ENCODE peak calls at places on chromosomes 3 and 15, in ten cellular contexts. B, Z, T, Y, F, K, G, V, L and H are unnamed samples.
A peak's percentile ranks its signal among the peaks of the same experiment; 100 is the strongest.

GRCh38 chr3:1578105-1578833 is 485.4 kb downstream of the CNTN6 start:
- DNase-seq in B (no peak), Z (no peak), T (no peak), Y (no peak), F (no peak), K (no peak), G (no peak), V (no peak), L (no peak), H (no peak)

GRCh38 chr3:150972379-150972985 is at the start of gene CLRN1:
- DNase-seq in B (no peak), Z (peak; percentile 10), T (no peak), Y (no peak), F (no peak), K (no peak), G (no peak), V (no peak), L (no peak), H (no peak)

GRCh38 chr3:145767909-145768308 is 393.1 kb downstream of the PLOD2 start:
- DNase-seq in B (no peak), Z (no peak), T (no peak), Y (no peak), F (no peak), K (no peak), G (no peak), V (no peak), L (peak; percentile 18), H (no peak)

GRCh38 chr15:29045717-29046116 is 159.9 kb downstream of the APBA2 start:
- DNase-seq in B (no peak), Z (no peak), T (no peak), Y (peak; percentile 66), F (no peak), K (no peak), G (no peak), V (no peak), L (peak; percentile 41), H (no peak)

GRCh38 chr3:195001261-195001660 is 269.7 kb downstream of the XXYLT1 start:
- DNase-seq in B (no peak), Z (no peak), T (no peak), Y (no peak), F (no peak), K (no peak), G (peak; percentile 14), V (peak; percentile 13), L (no peak), H (no peak)

GRCh38 chr15:78308422-78309021 is 9.1 kb upstream of the SKIC8 start:
- DNase-seq in B (peak; percentile 79), Z (peak; percentile 81), T (peak; percentile 47), Y (peak; percentile 62), F (no peak), K (no peak), G (peak; percentile 82), V (peak; percentile 81), L (peak; percentile 41), H (no peak)

GRCh38 chr15:53122818-53123217 is 332.7 kb upstream of the ONECUT1 start:
- DNase-seq in B (no peak), Z (no peak), T (no peak), Y (no peak), F (no peak), K (peak; percentile 50), G (no peak), V (no peak), L (no peak), H (no peak)

GRCh38 chr3:112647122-112647521 is 6.2 kb upstream of the CCDC80 start:
- DNase-seq in B (no peak), Z (no peak), T (no peak), Y (peak; percentile 89), F (no peak), K (no peak), G (no peak), V (no peak), L (peak; percentile 82), H (peak; percentile 78)

DNA sequence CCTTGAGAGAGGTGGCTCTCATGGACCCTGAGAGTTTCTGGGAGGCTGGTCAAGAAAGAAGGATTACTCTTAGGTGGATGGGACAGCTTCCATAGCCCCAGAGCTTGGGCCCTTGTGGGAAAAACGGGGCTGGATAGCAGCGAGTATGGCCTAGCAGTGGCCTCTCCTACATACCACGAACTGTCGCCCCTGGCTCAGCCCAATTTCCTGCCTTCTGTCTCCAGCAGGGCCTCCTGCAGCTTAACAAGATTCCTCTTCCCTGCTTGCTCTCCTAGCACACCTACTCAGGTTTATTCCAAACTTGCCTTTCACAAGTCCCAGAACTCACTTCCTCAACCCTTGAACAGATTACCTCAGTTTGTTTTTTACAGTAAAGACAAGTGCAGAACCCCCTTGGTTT is 139.7 kb upstream of the TPM1 start:
- DNase-seq in B (no peak), Z (no peak), T (no peak), Y (no peak), F (no peak), K (no peak), G (no peak), V (no peak), L (no peak), H (no peak)
- TF ChIP-seq CTCF in B (no peak), Z (no peak), T (no peak), Y (no peak), F (no peak), K (no peak), G (no peak), V (no peak), L (no peak), H (no peak)

GRCh38 chr15:90871716-90872480 is 3.5 kb downstream of the FURIN start:
- DNase-seq in B (no peak), Z (peak; percentile 33), T (no peak), Y (no peak), F (no peak), K (no peak), G (no peak), V (no peak), L (no peak), H (no peak)

GRCh38 chr15:90875549-90875981 is 7.2 kb downstream of the FURIN start:
- DNase-seq in B (no peak), Z (no peak), T (no peak), Y (no peak), F (no peak), K (no peak), G (no peak), V (no peak), L (no peak), H (no peak)

GRCh38 chr15:90873998-90874605 is 5.7 kb downstream of the FURIN start:
- DNase-seq in B (no peak), Z (peak; percentile 32), T (no peak), Y (no peak), F (no peak), K (no peak), G (no peak), V (no peak), L (peak; percentile 22), H (no peak)

GRCh38 chr15:90872481-90873184 is 4.2 kb downstream of the FURIN start:
- DNase-seq in B (peak; percentile 67), Z (no peak), T (no peak), Y (peak; percentile 82), F (no peak), K (no peak), G (no peak), V (no peak), L (peak; percentile 84), H (peak; percentile 44)

GRCh38 chr15:90873488-90873997 is 5.2 kb downstream of the FURIN start:
- DNase-seq in B (no peak), Z (no peak), T (no peak), Y (no peak), F (no peak), K (no peak), G (no peak), V (no peak), L (no peak), H (no peak)
- H3K4me3 ChIP-seq in B (peak overlapping the region; percentile 82), Z (peak overlapping the region; percentile 94), T (no peak overlapping the region), Y (peak overlapping the region; percentile 72), F (no peak overlapping the region), K (no peak overlapping the region), G (no peak overlapping the region), V (no peak overlapping the region), L (no peak overlapping the region), H (peak overlapping the region; percentile 83)

GRCh38 chr3:11680509-11680908 is 36.8 kb upstream of the VGLL4 start:
- DNase-seq in B (no peak), Z (no peak), T (no peak), Y (no peak), F (no peak), K (no peak), G (no peak), V (no peak), L (no peak), H (no peak)

GRCh38 chr3:11679964-11680363 is 36.2 kb upstream of the VGLL4 start:
- DNase-seq in B (no peak), Z (no peak), T (no peak), Y (no peak), F (no peak), K (no peak), G (no peak), V (no peak), L (no peak), H (no peak)

GRCh38 chr3:11678735-11679134 is 35.0 kb upstream of the VGLL4 start:
- DNase-seq in B (no peak), Z (peak; percentile 52), T (no peak), Y (no peak), F (no peak), K (no peak), G (no peak), V (no peak), L (no peak), H (no peak)
- TF ChIP-seq CTCF in B (no peak), Z (no peak), T (no peak), Y (no peak), F (no peak), K (no peak), G (no peak), V (no peak), L (no peak), H (no peak)

GRCh38 chr3:37245003-37245402 is 70.6 kb upstream of the LRRFIP2 start:
- DNase-seq in B (no peak), Z (no peak), T (no peak), Y (no peak), F (no peak), K (no peak), G (no peak), V (no peak), L (no peak), H (no peak)

GRCh38 chr3:37247398-37248114 is 73.2 kb upstream of the LRRFIP2 start:
- DNase-seq in B (no peak), Z (no peak), T (no peak), Y (no peak), F (no peak), K (no peak), G (no peak), V (no peak), L (no peak), H (no peak)

GRCh38 chr3:37240170-37240945 is 66.0 kb upstream of the LRRFIP2 start:
- DNase-seq in B (no peak), Z (no peak), T (no peak), Y (no peak), F (no peak), K (no peak), G (no peak), V (no peak), L (no peak), H (no peak)

GRCh38 chr3:37241880-37242279 is 67.5 kb upstream of the LRRFIP2 start:
- DNase-seq in B (no peak), Z (no peak), T (no peak), Y (no peak), F (no peak), K (no peak), G (no peak), V (no peak), L (no peak), H (no peak)

DNA sequence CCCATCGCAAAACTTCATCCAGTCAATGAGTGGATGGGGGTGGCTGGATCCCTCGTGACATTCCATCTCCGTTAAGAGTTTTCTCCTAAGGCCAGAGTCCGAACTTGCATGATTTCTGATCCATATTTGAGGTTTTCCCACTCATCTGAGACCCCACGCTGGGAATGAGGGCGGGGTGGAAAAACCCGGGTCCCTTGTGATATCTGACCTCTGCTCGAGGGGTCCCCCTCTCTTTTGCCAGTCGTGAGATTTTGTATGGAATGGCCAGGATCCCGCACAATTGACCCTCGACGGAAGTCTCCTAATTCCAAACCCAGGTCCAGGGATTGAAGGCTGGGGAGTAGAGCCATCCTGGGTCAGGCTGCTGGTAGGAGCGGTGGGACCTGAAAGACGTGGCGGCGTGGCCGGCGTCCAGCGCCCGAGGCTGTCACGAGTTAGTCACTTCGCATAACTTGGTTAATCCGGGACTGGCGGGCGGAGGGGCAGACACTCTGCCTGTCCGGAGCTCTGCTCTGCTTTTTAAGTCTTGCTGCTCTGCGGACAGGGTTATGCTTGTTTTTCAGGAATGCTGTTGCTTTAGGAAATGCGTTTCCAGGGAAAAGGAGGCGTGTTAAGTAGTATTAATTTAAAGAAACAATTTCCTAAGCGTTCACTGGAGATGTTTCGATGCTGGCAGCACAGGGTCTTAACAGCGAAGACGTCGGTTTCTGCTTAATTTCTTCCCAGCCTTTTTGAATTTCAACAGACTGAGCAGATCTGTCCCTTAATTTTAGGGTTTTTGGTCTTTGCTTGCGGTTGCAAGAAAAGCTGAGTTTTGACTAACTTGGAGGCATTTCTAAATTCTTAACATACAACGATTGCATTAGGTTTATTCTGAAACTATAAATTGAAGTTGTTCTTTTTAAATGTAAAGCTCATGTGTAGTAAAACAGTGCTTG is 69.7 kb upstream of the LRRFIP2 start:
- DNase-seq in B (peak; percentile 95), Z (peak; percentile 81), T (peak; percentile 89), Y (peak; percentile 83), F (peak; percentile 44), K (peak; percentile 93), G (peak; percentile 87), V (peak; percentile 92), L (peak; percentile 84), H (peak; percentile 46)
- H3K4me3 ChIP-seq in B (peak overlapping the region; percentile 94), Z (peak overlapping the region; percentile 93), T (peak overlapping the region; percentile 76), Y (peak overlapping the region; percentile 88), F (peak overlapping the region; percentile 92), K (peak overlapping the region; percentile 81), G (peak overlapping the region; percentile 76), V (peak overlapping the region; percentile 90), L (peak overlapping the region; percentile 94), H (peak overlapping the region; percentile 91)